ENCODE peak calls at places on chromosomes 11 and 22, in five cellular contexts. S, X, G, Z and R are unnamed samples.

GRCh38 chr11:55949330-55949729 is 13.1 kb upstream of the OR5I1 start:
- DNase-seq in G (no peak), X (no peak), Z (peak), S (no peak), R (no peak)

GRCh38 chr11:62850911-62851806 is 11.8 kb upstream of the WDR74 start:
- DNase-seq in G (no peak), X (no peak), S (no peak), Z (no peak), R (no peak)

GRCh38 chr11:132888226-132888625 is 644.1 kb downstream of the OPCML start:
- DNase-seq in S (no peak), Z (no peak), X (no peak), G (no peak), R (no peak)

GRCh38 chr11:129435499-129436245 is 60.0 kb downstream of the BARX2 start:
- DNase-seq in S (no peak), Z (no peak), G (no peak), X (no peak), R (no peak)

GRCh38 chr11:17073370-17074027 is 4.0 kb downstream of the RPS13 start:
- DNase-seq in S (no peak), G (no peak), Z (no peak), X (no peak), R (no peak)

GRCh38 chr11:33633251-33634003 is 67.2 kb downstream of the C11orf91 start:
- DNase-seq in Z (no peak), X (no peak), S (no peak), G (peak), R (no peak)

GRCh38 chr22:27720860-27721259 is 80.7 kb downstream of the MN1 start:
- DNase-seq in Z (no peak), S (no peak), X (no peak), G (no peak), R (no peak)

GRCh38 chr11:2775083-2775625 is 75.4 kb upstream of the KCNQ1OT1 start:
- DNase-seq in G (no peak), X (no peak), S (peak), Z (peak), R (peak)

GRCh38 chr22:25922141-25922540 is 180.2 kb downstream of the MYO18B start:
- DNase-seq in X (no peak), S (no peak), Z (no peak), G (no peak), R (no peak)

GRCh38 chr11:95705485-95706124 is 84.0 kb downstream of the FAM76B start:
- DNase-seq in S (peak), G (no peak), Z (peak), X (peak), R (peak)

GRCh38 chr11:36007127-36007824 is 63.4 kb downstream of the LDLRAD3 start:
- DNase-seq in S (no peak), Z (no peak), G (no peak), X (no peak), R (no peak)

GRCh38 chr11:75374646-75375045 is 23.2 kb upstream of the ARRB1 start:
- DNase-seq in S (no peak), G (no peak), X (no peak), Z (no peak), R (no peak)

GRCh38 chr22:29205598-29206371 is at the start of gene EMID1:
- DNase-seq in S (no peak), X (no peak), G (no peak), Z (no peak), R (no peak)

GRCh38 chr11:87428266-87428665 is 390.5 kb downstream of the TMEM135 start:
- DNase-seq in X (no peak), G (no peak), S (no peak), Z (no peak), R (peak)
- H3K27ac ChIP-seq in X (no peak), G (no peak), S (no peak), Z (no peak), R (no peak)

DNA sequence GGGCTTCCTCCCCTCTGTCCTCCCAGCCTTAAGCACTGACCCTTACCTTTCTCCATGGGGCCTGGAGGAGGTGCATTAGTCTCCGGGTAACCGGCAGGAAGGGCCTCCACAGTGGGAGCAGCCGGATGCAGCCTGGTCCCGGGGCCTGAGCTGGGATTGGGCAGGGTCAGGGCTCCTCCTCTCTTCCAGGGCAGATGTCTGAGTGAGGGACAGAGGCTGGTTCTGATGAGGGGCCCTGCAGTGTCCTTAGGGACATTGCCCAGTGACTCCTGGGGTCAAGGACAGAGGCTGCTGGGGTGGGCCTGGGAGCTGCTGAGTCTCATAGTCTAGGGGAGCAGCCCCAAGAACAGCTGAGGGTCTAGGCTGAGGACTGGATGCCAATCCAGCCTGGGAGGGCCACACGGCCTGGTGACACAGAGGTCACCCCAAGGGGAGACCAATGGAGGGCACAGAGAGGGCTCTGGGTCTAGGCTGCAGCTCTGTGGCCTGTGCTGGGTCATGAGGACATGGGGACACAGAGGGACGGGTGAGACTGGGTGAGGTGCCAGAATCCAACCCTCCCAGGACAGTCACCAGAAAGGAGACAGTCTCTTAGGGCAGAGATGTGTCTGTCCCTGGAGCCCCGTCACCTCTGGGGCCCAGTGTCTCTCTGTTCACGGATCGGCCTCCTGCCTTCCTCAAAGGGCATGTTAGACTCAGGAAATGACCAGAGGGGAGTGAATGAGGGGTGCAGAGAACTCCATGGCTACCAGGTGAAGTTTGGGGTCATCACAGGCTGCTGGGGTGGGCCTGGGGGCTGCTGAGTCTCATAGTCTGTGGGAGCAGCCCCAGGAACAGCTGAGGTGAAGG is 6.5 kb downstream of the IGLL5 start:
- DNase-seq in S (no peak), Z (no peak), G (no peak), X (no peak), R (no peak)
- H3K27ac ChIP-seq in S (no peak), Z (no peak), G (no peak), X (no peak), R (no peak)

DNA sequence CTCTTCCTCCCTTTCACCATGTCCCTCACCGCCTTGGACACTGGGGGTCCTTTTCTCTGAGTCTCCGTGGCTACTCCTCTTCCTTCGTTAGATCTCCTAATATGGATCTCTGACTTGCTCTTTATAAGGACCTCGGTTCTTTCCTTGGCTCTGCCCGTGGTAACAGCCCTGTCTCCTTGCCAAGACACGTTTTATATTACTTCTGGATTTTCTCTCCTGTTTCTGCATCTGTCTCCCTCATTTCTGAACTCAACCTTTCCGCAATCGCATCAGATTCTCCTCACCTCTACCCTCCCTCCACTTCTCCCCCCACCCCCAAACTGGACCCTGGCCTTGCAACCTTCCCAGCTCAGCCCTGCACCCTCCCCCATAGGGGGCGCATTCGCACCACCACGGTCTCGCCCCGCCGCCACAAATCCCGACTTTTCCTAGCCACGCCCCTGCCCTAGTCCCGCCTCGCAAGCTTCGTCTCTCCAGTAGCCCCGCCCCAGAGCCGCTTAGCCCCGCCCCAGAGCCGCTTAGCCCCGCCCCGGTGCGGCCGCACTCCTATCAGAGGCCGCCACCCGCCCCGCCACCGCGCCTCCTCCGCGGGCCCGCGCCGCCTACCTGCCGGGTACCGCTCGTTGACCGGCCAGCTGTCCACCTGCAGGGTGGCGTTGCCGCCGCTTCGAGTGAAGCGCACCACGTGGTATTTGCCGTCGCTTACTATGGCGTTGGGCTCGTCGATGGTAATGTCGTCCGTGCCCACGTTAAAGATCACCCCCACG is 39.0 kb downstream of the SLC22A12 start:
- DNase-seq in X (no peak), S (no peak), Z (no peak), G (no peak), R (no peak)
- H3K27ac ChIP-seq in X (no peak), S (no peak), Z (no peak), G (no peak), R (no peak)

GRCh38 chr11:37973926-37974325 is 1375.9 kb upstream of the RAG2 start:
- DNase-seq in G (no peak), Z (no peak), X (no peak), S (no peak), R (no peak)
- H3K27ac ChIP-seq in G (no peak), Z (no peak), X (no peak), S (no peak), R (no peak)

DNA sequence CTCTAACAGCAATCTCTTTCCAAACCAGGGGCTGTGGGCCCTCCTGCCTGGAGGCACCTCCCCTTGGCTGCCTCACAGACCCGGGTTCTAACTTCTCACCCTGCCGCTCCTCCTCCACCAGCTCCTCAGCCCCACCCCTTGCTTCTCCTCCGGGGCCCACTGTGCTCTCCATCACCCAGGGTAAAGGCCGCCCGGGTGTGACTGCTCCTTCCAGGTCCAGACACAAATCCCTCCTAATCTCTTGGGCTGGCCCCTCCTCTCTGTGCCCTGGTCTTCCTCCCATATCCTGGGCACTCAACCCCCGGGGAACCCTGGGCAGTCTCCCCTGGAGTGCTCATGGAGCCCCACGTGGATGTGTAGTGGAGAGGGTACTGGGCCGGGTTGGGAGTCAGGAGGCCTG is 14.0 kb downstream of the TMPRSS13 start:
- DNase-seq in Z (no peak), X (no peak), G (no peak), S (peak), R (no peak)
- H3K27ac ChIP-seq in Z (no peak), X (no peak), G (no peak), S (no peak), R (no peak)

GRCh38 chr22:34972498-34972897 is 93.5 kb upstream of the ISX start:
- DNase-seq in X (no peak), S (no peak), G (no peak), Z (no peak), R (no peak)
- H3K27ac ChIP-seq in X (no peak), S (no peak), G (no peak), Z (no peak), R (no peak)

GRCh38 chr11:296206-296975 is 2.9 kb downstream of the IFITM5 start:
- DNase-seq in X (peak), S (no peak), G (no peak), Z (peak), R (no peak)
- H3K27ac ChIP-seq in X (no peak), S (no peak), G (no peak), Z (no peak), R (no peak)